ENCODE peak calls at places on chromosomes 13 and 19, in ten cellular contexts. One of them, this sample, is unnamed.

GRCh38 chr13:48749144-48749543 is 95.4 kb downstream of the CYSLTR2 start:
- DNase-seq in ELR: peak
- DNase-seq in naive B cell: no peak
- DNase-seq in HL-60: no peak
- DNase-seq in progenitor cell of endocrine pancreas: no peak
- DNase-seq in adipocyte: no peak
- DNase-seq in nucleus accumbens: no peak
- DNase-seq in GM03348: no peak
- DNase-seq in stimulated activated CD4-positive, alpha-beta T cell treated with anti-CD3 and anti-CD28 coated beads, Interleukin-1b, Interleukin-23, amount 100 ng/mL, for 24 hours: no peak
- DNase-seq in GM12864: no peak
- DNase-seq in this sample: no peak

GRCh38 chr13:40485611-40486517 is 180.6 kb downstream of the FOXO1 start:
- DNase-seq in ELR: no peak
- DNase-seq in naive B cell: peak
- DNase-seq in HL-60: no peak
- DNase-seq in progenitor cell of endocrine pancreas: no peak
- DNase-seq in adipocyte: no peak
- DNase-seq in nucleus accumbens: no peak
- DNase-seq in GM03348: no peak
- DNase-seq in stimulated activated CD4-positive, alpha-beta T cell treated with anti-CD3 and anti-CD28 coated beads, Interleukin-1b, Interleukin-23, amount 100 ng/mL, for 24 hours: peak
- DNase-seq in GM12864: peak
- DNase-seq in this sample: no peak

GRCh38 chr13:21079761-21080730 is 18.7 kb upstream of the LATS2 start:
- DNase-seq in ELR: peak
- DNase-seq in naive B cell: no peak
- DNase-seq in HL-60: peak
- DNase-seq in progenitor cell of endocrine pancreas: no peak
- DNase-seq in adipocyte: peak
- DNase-seq in nucleus accumbens: no peak
- DNase-seq in GM03348: peak
- DNase-seq in stimulated activated CD4-positive, alpha-beta T cell treated with anti-CD3 and anti-CD28 coated beads, Interleukin-1b, Interleukin-23, amount 100 ng/mL, for 24 hours: no peak
- DNase-seq in GM12864: no peak
- DNase-seq in this sample: peak

GRCh38 chr19:51366050-51366998 is at the start of gene ETFB:
- DNase-seq in ELR: peak
- DNase-seq in naive B cell: peak
- DNase-seq in HL-60: peak
- DNase-seq in progenitor cell of endocrine pancreas: peak
- DNase-seq in adipocyte: peak
- DNase-seq in nucleus accumbens: peak
- DNase-seq in GM03348: peak
- DNase-seq in stimulated activated CD4-positive, alpha-beta T cell treated with anti-CD3 and anti-CD28 coated beads, Interleukin-1b, Interleukin-23, amount 100 ng/mL, for 24 hours: peak
- DNase-seq in GM12864: peak
- DNase-seq in this sample: peak

GRCh38 chr19:35031072-35031881 is 1.0 kb downstream of the SCN1B start:
- DNase-seq in ELR: peak
- DNase-seq in naive B cell: no peak
- DNase-seq in HL-60: no peak
- DNase-seq in progenitor cell of endocrine pancreas: no peak
- DNase-seq in adipocyte: peak
- DNase-seq in nucleus accumbens: no peak
- DNase-seq in GM03348: peak
- DNase-seq in stimulated activated CD4-positive, alpha-beta T cell treated with anti-CD3 and anti-CD28 coated beads, Interleukin-1b, Interleukin-23, amount 100 ng/mL, for 24 hours: no peak
- DNase-seq in GM12864: no peak
- DNase-seq in this sample: peak

GRCh38 chr19:33720691-33721682 is 75.7 kb upstream of the KCTD15 start:
- DNase-seq in ELR: no peak
- DNase-seq in naive B cell: no peak
- DNase-seq in HL-60: no peak
- DNase-seq in progenitor cell of endocrine pancreas: no peak
- DNase-seq in adipocyte: no peak
- DNase-seq in nucleus accumbens: no peak
- DNase-seq in GM03348: no peak
- DNase-seq in stimulated activated CD4-positive, alpha-beta T cell treated with anti-CD3 and anti-CD28 coated beads, Interleukin-1b, Interleukin-23, amount 100 ng/mL, for 24 hours: no peak
- DNase-seq in GM12864: no peak
- DNase-seq in this sample: no peak

GRCh38 chr19:15453906-15454305 is 4.2 kb upstream of the WIZ start:
- DNase-seq in ELR: no peak
- DNase-seq in naive B cell: no peak
- DNase-seq in HL-60: no peak
- DNase-seq in progenitor cell of endocrine pancreas: no peak
- DNase-seq in adipocyte: no peak
- DNase-seq in nucleus accumbens: no peak
- DNase-seq in GM03348: no peak
- DNase-seq in stimulated activated CD4-positive, alpha-beta T cell treated with anti-CD3 and anti-CD28 coated beads, Interleukin-1b, Interleukin-23, amount 100 ng/mL, for 24 hours: no peak
- DNase-seq in GM12864: no peak
- DNase-seq in this sample: no peak

GRCh38 chr13:35144496-35144895 is 202.4 kb downstream of the NBEA start:
- DNase-seq in ELR: peak
- DNase-seq in naive B cell: no peak
- DNase-seq in HL-60: no peak
- DNase-seq in progenitor cell of endocrine pancreas: no peak
- DNase-seq in adipocyte: peak
- DNase-seq in nucleus accumbens: no peak
- DNase-seq in GM03348: no peak
- DNase-seq in stimulated activated CD4-positive, alpha-beta T cell treated with anti-CD3 and anti-CD28 coated beads, Interleukin-1b, Interleukin-23, amount 100 ng/mL, for 24 hours: no peak
- DNase-seq in GM12864: no peak
- DNase-seq in this sample: no peak

GRCh38 chr19:33133438-33134031 is 1.6 kb downstream of the WDR88 start:
- DNase-seq in ELR: no peak
- DNase-seq in naive B cell: no peak
- DNase-seq in HL-60: no peak
- DNase-seq in progenitor cell of endocrine pancreas: no peak
- DNase-seq in adipocyte: no peak
- DNase-seq in nucleus accumbens: no peak
- DNase-seq in GM03348: no peak
- DNase-seq in stimulated activated CD4-positive, alpha-beta T cell treated with anti-CD3 and anti-CD28 coated beads, Interleukin-1b, Interleukin-23, amount 100 ng/mL, for 24 hours: no peak
- DNase-seq in GM12864: no peak
- DNase-seq in this sample: peak

GRCh38 chr19:39438270-39438934 is 2.7 kb upstream of the RPS16 start:
- DNase-seq in ELR: peak
- DNase-seq in naive B cell: no peak
- DNase-seq in HL-60: no peak
- DNase-seq in progenitor cell of endocrine pancreas: no peak
- DNase-seq in adipocyte: peak
- DNase-seq in nucleus accumbens: no peak
- DNase-seq in GM03348: no peak
- DNase-seq in stimulated activated CD4-positive, alpha-beta T cell treated with anti-CD3 and anti-CD28 coated beads, Interleukin-1b, Interleukin-23, amount 100 ng/mL, for 24 hours: no peak
- DNase-seq in GM12864: no peak
- DNase-seq in this sample: no peak

GRCh38 chr13:100458673-100459072 is 129.9 kb downstream of the GGACT start:
- DNase-seq in ELR: no peak
- DNase-seq in naive B cell: no peak
- DNase-seq in HL-60: no peak
- DNase-seq in progenitor cell of endocrine pancreas: no peak
- DNase-seq in adipocyte: no peak
- DNase-seq in nucleus accumbens: no peak
- DNase-seq in GM03348: no peak
- DNase-seq in stimulated activated CD4-positive, alpha-beta T cell treated with anti-CD3 and anti-CD28 coated beads, Interleukin-1b, Interleukin-23, amount 100 ng/mL, for 24 hours: no peak
- DNase-seq in GM12864: no peak
- DNase-seq in this sample: no peak

GRCh38 chr19:18053571-18054219 is 33.0 kb downstream of the IL12RB1 start:
- DNase-seq in ELR: peak
- DNase-seq in naive B cell: no peak
- DNase-seq in HL-60: no peak
- DNase-seq in progenitor cell of endocrine pancreas: no peak
- DNase-seq in adipocyte: peak
- DNase-seq in nucleus accumbens: no peak
- DNase-seq in GM03348: no peak
- DNase-seq in stimulated activated CD4-positive, alpha-beta T cell treated with anti-CD3 and anti-CD28 coated beads, Interleukin-1b, Interleukin-23, amount 100 ng/mL, for 24 hours: no peak
- DNase-seq in GM12864: no peak
- DNase-seq in this sample: no peak

GRCh38 chr13:39779337-39780270 is 124.1 kb downstream of the COG6 start:
- DNase-seq in ELR: peak
- DNase-seq in naive B cell: no peak
- DNase-seq in HL-60: no peak
- DNase-seq in progenitor cell of endocrine pancreas: no peak
- DNase-seq in adipocyte: no peak
- DNase-seq in nucleus accumbens: no peak
- DNase-seq in GM03348: no peak
- DNase-seq in stimulated activated CD4-positive, alpha-beta T cell treated with anti-CD3 and anti-CD28 coated beads, Interleukin-1b, Interleukin-23, amount 100 ng/mL, for 24 hours: no peak
- DNase-seq in GM12864: no peak
- DNase-seq in this sample: no peak

GRCh38 chr19:1873524-1874473 is 10.4 kb upstream of the KLF16 start:
- DNase-seq in ELR: no peak
- DNase-seq in naive B cell: no peak
- DNase-seq in HL-60: peak
- DNase-seq in progenitor cell of endocrine pancreas: no peak
- DNase-seq in adipocyte: no peak
- DNase-seq in nucleus accumbens: no peak
- DNase-seq in GM03348: no peak
- DNase-seq in stimulated activated CD4-positive, alpha-beta T cell treated with anti-CD3 and anti-CD28 coated beads, Interleukin-1b, Interleukin-23, amount 100 ng/mL, for 24 hours: no peak
- DNase-seq in GM12864: no peak
- DNase-seq in this sample: peak

GRCh38 chr19:38524994-38525634 is 91.6 kb downstream of the RYR1 start:
- DNase-seq in ELR: no peak
- DNase-seq in naive B cell: no peak
- DNase-seq in HL-60: no peak
- DNase-seq in progenitor cell of endocrine pancreas: no peak
- DNase-seq in adipocyte: no peak
- DNase-seq in nucleus accumbens: no peak
- DNase-seq in GM03348: no peak
- DNase-seq in stimulated activated CD4-positive, alpha-beta T cell treated with anti-CD3 and anti-CD28 coated beads, Interleukin-1b, Interleukin-23, amount 100 ng/mL, for 24 hours: no peak
- DNase-seq in GM12864: no peak
- DNase-seq in this sample: no peak

GRCh38 chr13:44219808-44220544 is 153.6 kb upstream of the SERP2 start:
- DNase-seq in ELR: peak
- DNase-seq in naive B cell: no peak
- DNase-seq in HL-60: no peak
- DNase-seq in progenitor cell of endocrine pancreas: no peak
- DNase-seq in adipocyte: peak
- DNase-seq in nucleus accumbens: no peak
- DNase-seq in GM03348: no peak
- DNase-seq in stimulated activated CD4-positive, alpha-beta T cell treated with anti-CD3 and anti-CD28 coated beads, Interleukin-1b, Interleukin-23, amount 100 ng/mL, for 24 hours: no peak
- DNase-seq in GM12864: no peak
- DNase-seq in this sample: no peak

GRCh38 chr19:33767898-33768413 is 28.7 kb upstream of the KCTD15 start:
- DNase-seq in ELR: peak
- DNase-seq in naive B cell: no peak
- DNase-seq in HL-60: no peak
- DNase-seq in progenitor cell of endocrine pancreas: peak
- DNase-seq in adipocyte: peak
- DNase-seq in nucleus accumbens: no peak
- DNase-seq in GM03348: peak
- DNase-seq in stimulated activated CD4-positive, alpha-beta T cell treated with anti-CD3 and anti-CD28 coated beads, Interleukin-1b, Interleukin-23, amount 100 ng/mL, for 24 hours: no peak
- DNase-seq in GM12864: no peak
- DNase-seq in this sample: peak

GRCh38 chr13:111262281-111262680 is 58.2 kb upstream of the TEX29 start:
- DNase-seq in ELR: no peak
- DNase-seq in naive B cell: no peak
- DNase-seq in HL-60: no peak
- DNase-seq in progenitor cell of endocrine pancreas: no peak
- DNase-seq in adipocyte: no peak
- DNase-seq in nucleus accumbens: no peak
- DNase-seq in GM03348: no peak
- DNase-seq in stimulated activated CD4-positive, alpha-beta T cell treated with anti-CD3 and anti-CD28 coated beads, Interleukin-1b, Interleukin-23, amount 100 ng/mL, for 24 hours: no peak
- DNase-seq in GM12864: no peak
- DNase-seq in this sample: no peak

GRCh38 chr13:112058941-112059340 is 8.0 kb upstream of the SOX1 start:
- DNase-seq in ELR: no peak
- DNase-seq in naive B cell: no peak
- DNase-seq in HL-60: no peak
- DNase-seq in progenitor cell of endocrine pancreas: no peak
- DNase-seq in adipocyte: no peak
- DNase-seq in nucleus accumbens: no peak
- DNase-seq in GM03348: no peak
- DNase-seq in stimulated activated CD4-positive, alpha-beta T cell treated with anti-CD3 and anti-CD28 coated beads, Interleukin-1b, Interleukin-23, amount 100 ng/mL, for 24 hours: no peak
- DNase-seq in GM12864: no peak
- DNase-seq in this sample: no peak

GRCh38 chr13:86932935-86933334 is 738.2 kb upstream of the SLITRK5 start:
- DNase-seq in ELR: peak
- DNase-seq in naive B cell: no peak
- DNase-seq in HL-60: no peak
- DNase-seq in progenitor cell of endocrine pancreas: no peak
- DNase-seq in adipocyte: no peak
- DNase-seq in nucleus accumbens: no peak
- DNase-seq in GM03348: no peak
- DNase-seq in stimulated activated CD4-positive, alpha-beta T cell treated with anti-CD3 and anti-CD28 coated beads, Interleukin-1b, Interleukin-23, amount 100 ng/mL, for 24 hours: no peak
- DNase-seq in GM12864: no peak
- DNase-seq in this sample: no peak

GRCh38 chr19:887072-887471 is 5.9 kb downstream of the MED16 start:
- DNase-seq in ELR: peak
- DNase-seq in naive B cell: no peak
- DNase-seq in HL-60: no peak
- DNase-seq in progenitor cell of endocrine pancreas: no peak
- DNase-seq in adipocyte: peak
- DNase-seq in nucleus accumbens: no peak
- DNase-seq in GM03348: no peak
- DNase-seq in stimulated activated CD4-positive, alpha-beta T cell treated with anti-CD3 and anti-CD28 coated beads, Interleukin-1b, Interleukin-23, amount 100 ng/mL, for 24 hours: no peak
- DNase-seq in GM12864: no peak
- DNase-seq in this sample: no peak

GRCh38 chr13:45393941-45394570 is 24.1 kb downstream of the SLC25A30 start:
- DNase-seq in ELR: peak
- DNase-seq in naive B cell: peak
- DNase-seq in HL-60: peak
- DNase-seq in progenitor cell of endocrine pancreas: peak
- DNase-seq in adipocyte: peak
- DNase-seq in nucleus accumbens: no peak
- DNase-seq in GM03348: peak
- DNase-seq in stimulated activated CD4-positive, alpha-beta T cell treated with anti-CD3 and anti-CD28 coated beads, Interleukin-1b, Interleukin-23, amount 100 ng/mL, for 24 hours: no peak
- DNase-seq in GM12864: no peak
- DNase-seq in this sample: peak

GRCh38 chr19:10927691-10928562 is 512 bp downstream of the YIPF2 start:
- DNase-seq in ELR: no peak
- DNase-seq in naive B cell: no peak
- DNase-seq in HL-60: peak
- DNase-seq in progenitor cell of endocrine pancreas: no peak
- DNase-seq in adipocyte: peak
- DNase-seq in nucleus accumbens: no peak
- DNase-seq in GM03348: peak
- DNase-seq in stimulated activated CD4-positive, alpha-beta T cell treated with anti-CD3 and anti-CD28 coated beads, Interleukin-1b, Interleukin-23, amount 100 ng/mL, for 24 hours: no peak
- DNase-seq in GM12864: no peak
- DNase-seq in this sample: no peak

GRCh38 chr19:34173145-34173956 is 1.0 kb downstream of the LSM14A start:
- DNase-seq in ELR: peak
- DNase-seq in naive B cell: peak
- DNase-seq in HL-60: peak
- DNase-seq in progenitor cell of endocrine pancreas: peak
- DNase-seq in adipocyte: peak
- DNase-seq in nucleus accumbens: no peak
- DNase-seq in GM03348: peak
- DNase-seq in stimulated activated CD4-positive, alpha-beta T cell treated with anti-CD3 and anti-CD28 coated beads, Interleukin-1b, Interleukin-23, amount 100 ng/mL, for 24 hours: peak
- DNase-seq in GM12864: no peak
- DNase-seq in this sample: peak

GRCh38 chr19:56304243-56304642 is 10.4 kb downstream of the ZSCAN5A start:
- DNase-seq in ELR: no peak
- DNase-seq in naive B cell: no peak
- DNase-seq in HL-60: no peak
- DNase-seq in progenitor cell of endocrine pancreas: no peak
- DNase-seq in adipocyte: no peak
- DNase-seq in nucleus accumbens: no peak
- DNase-seq in GM03348: no peak
- DNase-seq in stimulated activated CD4-positive, alpha-beta T cell treated with anti-CD3 and anti-CD28 coated beads, Interleukin-1b, Interleukin-23, amount 100 ng/mL, for 24 hours: no peak
- DNase-seq in GM12864: no peak
- DNase-seq in this sample: no peak

GRCh38 chr13:110129076-110129475 is 177.9 kb downstream of the COL4A1 start:
- DNase-seq in ELR: no peak
- DNase-seq in naive B cell: no peak
- DNase-seq in HL-60: no peak
- DNase-seq in progenitor cell of endocrine pancreas: no peak
- DNase-seq in adipocyte: no peak
- DNase-seq in nucleus accumbens: no peak
- DNase-seq in GM03348: no peak
- DNase-seq in stimulated activated CD4-positive, alpha-beta T cell treated with anti-CD3 and anti-CD28 coated beads, Interleukin-1b, Interleukin-23, amount 100 ng/mL, for 24 hours: no peak
- DNase-seq in GM12864: no peak
- DNase-seq in this sample: no peak

GRCh38 chr19:30406220-30406944 is 34.2 kb downstream of the ZNF536 start:
- DNase-seq in ELR: no peak
- DNase-seq in naive B cell: no peak
- DNase-seq in HL-60: peak
- DNase-seq in progenitor cell of endocrine pancreas: no peak
- DNase-seq in adipocyte: no peak
- DNase-seq in nucleus accumbens: no peak
- DNase-seq in GM03348: peak
- DNase-seq in stimulated activated CD4-positive, alpha-beta T cell treated with anti-CD3 and anti-CD28 coated beads, Interleukin-1b, Interleukin-23, amount 100 ng/mL, for 24 hours: no peak
- DNase-seq in GM12864: no peak
- DNase-seq in this sample: peak

GRCh38 chr19:48619692-48620565 is 623 bp downstream of the SPHK2 start:
- DNase-seq in ELR: peak
- DNase-seq in naive B cell: no peak
- DNase-seq in HL-60: no peak
- DNase-seq in progenitor cell of endocrine pancreas: no peak
- DNase-seq in adipocyte: peak
- DNase-seq in nucleus accumbens: no peak
- DNase-seq in GM03348: no peak
- DNase-seq in stimulated activated CD4-positive, alpha-beta T cell treated with anti-CD3 and anti-CD28 coated beads, Interleukin-1b, Interleukin-23, amount 100 ng/mL, for 24 hours: no peak
- DNase-seq in GM12864: no peak
- DNase-seq in this sample: no peak

This sample was measured in T47D.